ENCODE peak calls at places on chromosome 13, in seven cellular contexts. Q is caudate nucleus; R is HTR-8/SVneo; V is NCI-H2029; U is stimulated activated CD8-positive, alpha-beta memory T cell treated with anti-CD3 and anti-CD28 coated beads, Interleukin-7, amount 100 ng/mL, for 48 hours; T is retina; H is astrocyte of the spinal cord. B is an unnamed sample.

GRCh38 chr13:77492982-77493381 is 42.5 kb upstream of the SCEL start:
- DNase-seq in Q (no peak), R (no peak), V (peak; percentile 18), U (no peak), T (peak; percentile 31), H (peak; percentile 33), B (no peak)

GRCh38 chr13:51148223-51148951 is 37.3 kb upstream of the C13orf42 start:
- DNase-seq in Q (no peak), R (no peak), V (no peak), U (no peak), T (peak; percentile 70), H (peak; percentile 6), B (peak; percentile 52)

GRCh38 chr13:29081036-29081435 is 260.9 kb downstream of the MTUS2 start:
- DNase-seq in Q (no peak), R (no peak), V (no peak), U (no peak), T (no peak), H (no peak), B (no peak)

GRCh38 chr13:41224113-41225110 is 30.0 kb upstream of the KBTBD7 start:
- DNase-seq in Q (no peak), R (peak; percentile 41), V (no peak), U (no peak), T (no peak), H (peak; percentile 74), B (no peak)

GRCh38 chr13:27794921-27795717 is 2.8 kb downstream of the GSX1 start:
- DNase-seq in Q (no peak), R (no peak), V (no peak), U (no peak), T (peak; percentile 36), H (no peak), B (peak; percentile 57)

GRCh38 chr13:102905905-102906304 is 60.1 kb downstream of the ERCC5 start:
- DNase-seq in Q (no peak), R (no peak), V (no peak), U (no peak), T (peak; percentile 17), H (no peak), B (no peak)

GRCh38 chr13:106464076-106464475 is 71.4 kb downstream of the EFNB2 start:
- DNase-seq in Q (no peak), R (no peak), V (no peak), U (no peak), T (no peak), H (peak; percentile 88), B (no peak)

GRCh38 chr13:75222031-75222430 is 259.9 kb downstream of the TBC1D4 start:
- DNase-seq in Q (no peak), R (no peak), V (no peak), U (no peak), T (no peak), H (peak; percentile 24), B (no peak)

GRCh38 chr13:101930331-101930730 is 471.5 kb downstream of the FGF14 start:
- DNase-seq in Q (no peak), R (no peak), V (no peak), U (no peak), T (no peak), H (no peak), B (no peak)

GRCh38 chr13:26015276-26015934 is 36.4 kb downstream of the SHISA2 start:
- DNase-seq in Q (no peak), R (no peak), V (no peak), U (no peak), T (no peak), H (no peak), B (no peak)

GRCh38 chr13:37475151-37475550 is 123.4 kb downstream of the POSTN start:
- DNase-seq in Q (no peak), R (no peak), V (no peak), U (no peak), T (no peak), H (no peak), B (no peak)

GRCh38 chr13:28710161-28710560 is 8.6 kb downstream of the SLC46A3 start:
- DNase-seq in Q (no peak), R (no peak), V (no peak), U (no peak), T (no peak), H (no peak), B (no peak)

GRCh38 chr13:90696254-90696653 is 651.2 kb upstream of the MIR17HG start:
- DNase-seq in Q (no peak), R (no peak), V (no peak), U (no peak), T (no peak), H (peak; percentile 79), B (no peak)